ENCODE peak calls at places on chromosomes 5 and 9, in eight cellular contexts. A is amygdala, V is pulmonary artery endothelial cell, K is cardiac fibroblast, H is HTR-8/SVneo, C is ACHN, N is thyroid gland, B is activated T-cell treated with anti-CD3 and anti-CD28 coated beads for 1 hour. Z is an unnamed sample.

GRCh38 chr9:14400658-14400995 is 86.7 kb upstream of the NFIB start:
- DNase-seq in N (peak), V (peak), K (peak), B (no peak), A (peak), H (peak), C (peak), Z (peak)

GRCh38 chr5:180640765-180641565 is 8.4 kb downstream of the FLT4 start:
- DNase-seq in V (no peak), B (no peak), C (no peak), N (no peak), K (no peak), H (no peak), A (no peak), Z (no peak)

GRCh38 chr5:57887851-57888621 is 405.4 kb upstream of the ACTBL2 start:
- DNase-seq in B (no peak), N (peak), V (peak), A (peak), K (peak), H (peak), C (peak), Z (peak)

GRCh38 chr9:14769235-14769580 is 46.7 kb upstream of the CER1 start:
- DNase-seq in H (no peak), K (peak), A (no peak), C (peak), V (peak), B (no peak), N (no peak), Z (peak)

GRCh38 chr5:82422751-82423181 is 144.6 kb upstream of the RPS23 start:
- DNase-seq in N (peak), B (no peak), A (no peak), H (no peak), V (no peak), K (peak), C (no peak), Z (peak)

GRCh38 chr9:131960311-131960710 is 119.4 kb downstream of the MED27 start:
- DNase-seq in H (no peak), B (no peak), A (no peak), V (no peak), C (peak), K (no peak), N (no peak), Z (peak)

GRCh38 chr5:40410231-40410861 is 269.4 kb upstream of the PTGER4 start:
- DNase-seq in K (peak), B (peak), V (peak), C (no peak), A (no peak), H (peak), N (no peak), Z (peak)

GRCh38 chr5:51468196-51468595 is 84.9 kb downstream of the ISL1 start:
- DNase-seq in K (peak), C (peak), V (no peak), N (no peak), B (no peak), A (no peak), H (peak), Z (no peak)

GRCh38 chr9:22103650-22104575 is 94.8 kb upstream of the CDKN2B start:
- DNase-seq in N (no peak), B (no peak), H (no peak), V (no peak), K (peak), C (peak), A (no peak), Z (peak)

GRCh38 chr9:131289301-131290038 is at the start of gene PLPP7:
- DNase-seq in N (no peak), B (no peak), C (no peak), K (peak), V (no peak), A (peak), H (no peak), Z (peak)

GRCh38 chr5:766666-767431 is 17.7 kb downstream of the ZDHHC11B start:
- DNase-seq in A (no peak), B (no peak), C (no peak), H (no peak), V (no peak), K (no peak), N (no peak), Z (no peak)